ENCODE peak calls at places on chromosomes 4 and X, in ten cellular contexts. T is suprapubic skin, R is A549, F is stomach, D is lower leg skin, B is IMR-90, U is uterus, A is adrenal gland, X is Peyer's patch, V is transverse colon. M is an unnamed sample.

GRCh38 chr4:52822583-52823477 is 39.3 kb upstream of the RASL11B start:
- DNase-seq in T (no peak), R (no peak), F (no peak), D (peak; percentile 44), B (peak; percentile 76), U (no peak), A (no peak), X (no peak), V (no peak), M (no peak)

GRCh38 chr4:156053174-156053573 is 99.5 kb upstream of the CTSO start:
- DNase-seq in T (no peak), R (no peak), F (no peak), D (no peak), B (no peak), U (no peak), A (no peak), X (no peak), V (no peak), M (no peak)

GRCh38 chrX:101452051-101452450 is 33.2 kb upstream of the ARMCX4 start:
- DNase-seq in T (no peak), R (no peak), F (no peak), D (no peak), B (no peak), U (no peak), A (no peak), X (no peak), V (no peak), M (no peak)

GRCh38 chr4:123244233-123244632 is 152.4 kb upstream of the SPRY1 start:
- DNase-seq in T (peak; percentile 67), R (peak; percentile 3), F (peak; percentile 30), D (peak; percentile 71), B (peak; percentile 65), U (no peak), A (peak; percentile 67), X (no peak), V (peak; percentile 20), M (no peak)

GRCh38 chr4:133320576-133321170 is 171.6 kb downstream of the PCDH10 start:
- DNase-seq in T (no peak), R (peak; percentile 29), F (no peak), D (no peak), B (peak; percentile 3), U (no peak), A (peak; percentile 11), X (no peak), V (no peak), M (no peak)

GRCh38 chr4:181525641-181526040 is 717.6 kb upstream of the TENM3 start:
- DNase-seq in T (no peak), R (no peak), F (no peak), D (no peak), B (no peak), U (no peak), A (no peak), X (no peak), V (no peak), M (no peak)

GRCh38 chr4:169582706-169583105 is 29.7 kb downstream of the NEK1 start:
- DNase-seq in T (no peak), R (no peak), F (no peak), D (no peak), B (peak; percentile 60), U (no peak), A (no peak), X (no peak), V (no peak), M (no peak)

GRCh38 chr4:149715822-149716585 is 99.6 kb downstream of the IQCM start:
- DNase-seq in T (peak; percentile 36), R (no peak), F (no peak), D (no peak), B (no peak), U (no peak), A (no peak), X (no peak), V (no peak), M (peak; percentile 45)

GRCh38 chr4:108398326-108398725 is 222.1 kb upstream of the RPL34 start:
- DNase-seq in T (no peak), R (no peak), F (no peak), D (no peak), B (no peak), U (no peak), A (no peak), X (no peak), V (no peak), M (no peak)

GRCh38 chrX:153583433-153583832 is 15.5 kb downstream of the CCNQ start:
- DNase-seq in T (no peak), R (no peak), F (no peak), D (no peak), B (no peak), U (no peak), A (no peak), X (no peak), V (no peak), M (no peak)

GRCh38 chrX:21907250-21907649 is 33.3 kb upstream of the SMS start:
- DNase-seq in T (no peak), R (no peak), F (no peak), D (no peak), B (peak; percentile 30), U (no peak), A (no peak), X (no peak), V (no peak), M (no peak)
- TF ChIP-seq POLR2A in T (no peak), R (no peak), F (no peak), D (no peak), B (no peak), U (no peak), A (no peak), X (no peak), V (no peak), M (no peak)

GRCh38 chr4:5712517-5712916 is 1.5 kb downstream of the EVC start:
- DNase-seq in T (no peak), R (no peak), F (no peak), D (no peak), B (peak; percentile 81), U (no peak), A (no peak), X (no peak), V (no peak), M (no peak)

GRCh38 chr4:5710065-5710961 is 688 bp upstream of the EVC start:
- DNase-seq in T (no peak), R (peak; percentile 33), F (no peak), D (no peak), B (peak; percentile 18), U (no peak), A (no peak), X (no peak), V (no peak), M (no peak)

GRCh38 chr4:5711479-5712184 is 631 bp downstream of the EVC start:
- DNase-seq in T (no peak), R (peak; percentile 55), F (no peak), D (no peak), B (peak; percentile 51), U (peak; percentile 30), A (peak; percentile 27), X (no peak), V (no peak), M (no peak)

GRCh38 chr4:5712931-5713330 is 1.9 kb downstream of the EVC start:
- DNase-seq in T (no peak), R (no peak), F (no peak), D (no peak), B (no peak), U (no peak), A (no peak), X (no peak), V (no peak), M (no peak)

GRCh38 chr4:5710962-5711478 is at the start of gene EVC:
- DNase-seq in T (peak; percentile 86), R (peak; percentile 70), F (peak; percentile 62), D (peak; percentile 78), B (peak; percentile 74), U (peak; percentile 88), A (peak; percentile 66), X (peak; percentile 24), V (peak; percentile 63), M (no peak)
- TF ChIP-seq POLR2A in T (no peak), R (peak; percentile 67), F (no peak), D (no peak), B (peak; percentile 63), U (peak; percentile 55), A (no peak), X (no peak), V (no peak), M (peak; percentile 37)

GRCh38 chrX:47133493-47133892 is 11.0 kb downstream of the NDUFB11 start:
- DNase-seq in T (no peak), R (no peak), F (no peak), D (no peak), B (no peak), U (no peak), A (no peak), X (no peak), V (no peak), M (no peak)

GRCh38 chrX:47129879-47130358 is 14.6 kb downstream of the NDUFB11 start:
- DNase-seq in T (no peak), R (no peak), F (no peak), D (no peak), B (no peak), U (no peak), A (peak; percentile 25), X (no peak), V (no peak), M (no peak)

DNA sequence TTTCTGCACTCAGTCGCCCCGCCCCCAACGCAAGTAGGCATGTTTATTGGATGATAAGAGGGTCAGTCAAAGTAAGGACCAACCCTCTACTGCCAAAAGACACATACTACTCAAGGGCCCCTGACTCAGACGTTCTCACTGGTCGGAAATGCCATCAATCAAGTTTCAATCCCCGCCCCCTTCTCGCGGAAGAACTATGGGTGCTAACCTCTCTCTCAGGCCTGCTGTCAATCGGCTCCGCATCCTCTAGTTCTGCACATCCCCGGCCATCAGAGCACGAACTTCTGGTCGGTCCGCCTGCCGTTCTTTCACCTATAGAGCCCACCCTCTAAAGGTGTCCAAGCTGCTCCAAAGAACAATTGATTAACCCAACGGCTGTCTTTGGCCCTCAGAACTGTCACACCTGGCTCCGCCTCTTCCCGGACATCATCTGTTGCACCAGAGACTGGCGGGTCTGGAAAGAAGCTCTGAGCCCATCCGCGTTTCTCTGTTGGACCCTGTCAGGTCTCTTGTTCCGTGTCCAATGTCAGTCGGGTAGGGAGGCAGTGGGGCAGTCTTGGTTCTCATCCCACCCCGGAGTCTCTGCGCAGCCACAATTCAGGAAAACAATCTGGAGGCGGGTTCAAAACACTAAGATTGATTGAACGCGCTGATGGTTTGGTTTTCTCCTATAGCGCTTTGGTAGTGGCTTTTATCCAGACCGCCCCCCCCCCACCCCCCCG is 15.2 kb downstream of the NDUFB11 start:
- DNase-seq in T (peak; percentile 93), R (peak; percentile 97), F (peak; percentile 93), D (peak; percentile 94), B (peak; percentile 95), U (peak; percentile 92), A (peak; percentile 94), X (peak; percentile 90), V (peak; percentile 93), M (peak; percentile 78)
- TF ChIP-seq POLR2A in T (no peak), R (peak; percentile 72), F (no peak), D (no peak), B (no peak), U (no peak), A (no peak), X (peak; percentile 11), V (peak; percentile 38), M (peak; percentile 14)

GRCh38 chr4:130056286-130056685 is 960.3 kb downstream of the C4orf33 start:
- DNase-seq in T (no peak), R (no peak), F (no peak), D (no peak), B (no peak), U (no peak), A (no peak), X (no peak), V (no peak), M (no peak)

GRCh38 chr4:130053723-130054122 is 957.8 kb downstream of the C4orf33 start:
- DNase-seq in T (no peak), R (no peak), F (no peak), D (no peak), B (no peak), U (no peak), A (no peak), X (no peak), V (no peak), M (no peak)

GRCh38 chr4:130054895-130055294 is 958.9 kb downstream of the C4orf33 start:
- DNase-seq in T (no peak), R (peak; percentile 9), F (no peak), D (no peak), B (no peak), U (no peak), A (no peak), X (no peak), V (no peak), M (no peak)
- TF ChIP-seq POLR2A in T (no peak), R (no peak), F (no peak), D (no peak), B (no peak), U (no peak), A (no peak), X (no peak), V (no peak), M (no peak)

M was measured in right lobe of liver.